ENCODE peak calls at places on chromosomes 7 and 10, in ten cellular contexts. One of them, this sample, is unnamed.
A peak's percentile ranks its signal among the peaks of the same experiment; 100 is the strongest.

GRCh38 chr7:142181211-142181610 is 69.7 kb downstream of the MGAM2 start:
- DNase-seq in iPS DF 6.9: no peak
- DNase-seq in heart right ventricle: no peak
- DNase-seq in ovary: no peak
- DNase-seq in CD8-positive, alpha-beta memory T cell: no peak
- DNase-seq in IMR-90: no peak
- DNase-seq in kidney: no peak
- DNase-seq in tibial nerve: no peak
- DNase-seq in A549: no peak
- DNase-seq in aorta: no peak
- DNase-seq in this sample: no peak

GRCh38 chr10:98349508-98349922 is 65.5 kb downstream of the PYROXD2 start:
- DNase-seq in aorta: peak; percentile 72
- DNase-seq in tibial nerve: peak; percentile 40
- DNase-seq in CD8-positive, alpha-beta memory T cell: no peak
- DNase-seq in heart right ventricle: peak; percentile 54
- DNase-seq in IMR-90: peak; percentile 99
- DNase-seq in ovary: peak; percentile 29
- DNase-seq in kidney: peak; percentile 78
- DNase-seq in A549: no peak
- DNase-seq in iPS DF 6.9: no peak
- DNase-seq in this sample: peak; percentile 76

GRCh38 chr10:35768731-35769130 is 126.6 kb upstream of the FZD8 start:
- DNase-seq in kidney: no peak
- DNase-seq in CD8-positive, alpha-beta memory T cell: no peak
- DNase-seq in heart right ventricle: no peak
- DNase-seq in tibial nerve: no peak
- DNase-seq in ovary: no peak
- DNase-seq in A549: no peak
- DNase-seq in aorta: no peak
- DNase-seq in IMR-90: no peak
- DNase-seq in iPS DF 6.9: no peak
- DNase-seq in this sample: no peak

GRCh38 chr10:128914681-128915080 is 552.4 kb upstream of the MGMT start:
- DNase-seq in IMR-90: no peak
- DNase-seq in ovary: no peak
- DNase-seq in heart right ventricle: no peak
- DNase-seq in A549: no peak
- DNase-seq in tibial nerve: peak; percentile 36
- DNase-seq in iPS DF 6.9: no peak
- DNase-seq in kidney: no peak
- DNase-seq in CD8-positive, alpha-beta memory T cell: no peak
- DNase-seq in aorta: no peak
- DNase-seq in this sample: no peak

GRCh38 chr7:27689045-27689877 is 26.6 kb upstream of the HIBADH start:
- DNase-seq in A549: no peak
- DNase-seq in aorta: no peak
- DNase-seq in tibial nerve: no peak
- DNase-seq in IMR-90: peak; percentile 31
- DNase-seq in heart right ventricle: no peak
- DNase-seq in CD8-positive, alpha-beta memory T cell: no peak
- DNase-seq in iPS DF 6.9: peak; percentile 52
- DNase-seq in kidney: no peak
- DNase-seq in ovary: no peak
- DNase-seq in this sample: no peak

GRCh38 chr10:61923210-61924024 is 21.9 kb downstream of the ARID5B start:
- DNase-seq in A549: no peak
- DNase-seq in aorta: no peak
- DNase-seq in iPS DF 6.9: no peak
- DNase-seq in kidney: no peak
- DNase-seq in heart right ventricle: no peak
- DNase-seq in tibial nerve: no peak
- DNase-seq in ovary: no peak
- DNase-seq in CD8-positive, alpha-beta memory T cell: no peak
- DNase-seq in IMR-90: peak; percentile 94
- DNase-seq in this sample: no peak

GRCh38 chr10:97450828-97451227 is 4.9 kb downstream of the ZDHHC16 start:
- DNase-seq in tibial nerve: no peak
- DNase-seq in kidney: no peak
- DNase-seq in CD8-positive, alpha-beta memory T cell: no peak
- DNase-seq in heart right ventricle: no peak
- DNase-seq in aorta: no peak
- DNase-seq in IMR-90: no peak
- DNase-seq in iPS DF 6.9: no peak
- DNase-seq in A549: no peak
- DNase-seq in ovary: no peak
- DNase-seq in this sample: no peak

GRCh38 chr10:11615396-11615795 is 3.9 kb upstream of the USP6NL start:
- DNase-seq in A549: no peak
- DNase-seq in iPS DF 6.9: no peak
- DNase-seq in CD8-positive, alpha-beta memory T cell: no peak
- DNase-seq in heart right ventricle: no peak
- DNase-seq in aorta: no peak
- DNase-seq in kidney: no peak
- DNase-seq in tibial nerve: no peak
- DNase-seq in ovary: no peak
- DNase-seq in IMR-90: no peak
- DNase-seq in this sample: no peak

GRCh38 chr7:112453505-112454171 is 3.4 kb downstream of the IFRD1 start:
- DNase-seq in IMR-90: peak; percentile 83
- DNase-seq in aorta: no peak
- DNase-seq in ovary: no peak
- DNase-seq in tibial nerve: no peak
- DNase-seq in iPS DF 6.9: no peak
- DNase-seq in CD8-positive, alpha-beta memory T cell: no peak
- DNase-seq in A549: no peak
- DNase-seq in kidney: no peak
- DNase-seq in heart right ventricle: no peak
- DNase-seq in this sample: no peak

GRCh38 chr7:159031135-159031701 is 113.4 kb downstream of the VIPR2 start:
- DNase-seq in A549: no peak
- DNase-seq in aorta: peak; percentile 85
- DNase-seq in tibial nerve: peak; percentile 6
- DNase-seq in IMR-90: no peak
- DNase-seq in ovary: peak; percentile 68
- DNase-seq in CD8-positive, alpha-beta memory T cell: no peak
- DNase-seq in iPS DF 6.9: no peak
- DNase-seq in heart right ventricle: peak; percentile 76
- DNase-seq in kidney: peak; percentile 95
- DNase-seq in this sample: peak; percentile 96

GRCh38 chr7:21318916-21319270 is 109.0 kb upstream of the SP4 start:
- DNase-seq in A549: no peak
- DNase-seq in IMR-90: no peak
- DNase-seq in tibial nerve: no peak
- DNase-seq in ovary: no peak
- DNase-seq in heart right ventricle: no peak
- DNase-seq in iPS DF 6.9: no peak
- DNase-seq in aorta: no peak
- DNase-seq in kidney: no peak
- DNase-seq in CD8-positive, alpha-beta memory T cell: no peak
- DNase-seq in this sample: no peak

GRCh38 chr10:24544776-24545175 is 178.9 kb downstream of the ARHGAP21 start:
- DNase-seq in kidney: no peak
- DNase-seq in CD8-positive, alpha-beta memory T cell: no peak
- DNase-seq in IMR-90: no peak
- DNase-seq in A549: no peak
- DNase-seq in heart right ventricle: no peak
- DNase-seq in ovary: no peak
- DNase-seq in iPS DF 6.9: no peak
- DNase-seq in aorta: no peak
- DNase-seq in tibial nerve: no peak
- DNase-seq in this sample: no peak

GRCh38 chr7:70512719-70513118 is 619.2 kb upstream of the GALNT17 start:
- DNase-seq in heart right ventricle: no peak
- DNase-seq in aorta: no peak
- DNase-seq in IMR-90: no peak
- DNase-seq in A549: no peak
- DNase-seq in iPS DF 6.9: no peak
- DNase-seq in ovary: no peak
- DNase-seq in tibial nerve: no peak
- DNase-seq in CD8-positive, alpha-beta memory T cell: no peak
- DNase-seq in kidney: no peak
- DNase-seq in this sample: no peak

GRCh38 chr10:98446121-98446655 is 547 bp downstream of the HPS1 start:
- DNase-seq in tibial nerve: peak; percentile 21
- DNase-seq in A549: peak; percentile 36
- DNase-seq in aorta: peak; percentile 73
- DNase-seq in IMR-90: peak; percentile 21
- DNase-seq in ovary: peak; percentile 46
- DNase-seq in heart right ventricle: no peak
- DNase-seq in iPS DF 6.9: no peak
- DNase-seq in CD8-positive, alpha-beta memory T cell: peak; percentile 16
- DNase-seq in kidney: no peak
- DNase-seq in this sample: peak; percentile 50

GRCh38 chr7:158924956-158925355 is 68.6 kb downstream of the DYNC2I1 start:
- DNase-seq in tibial nerve: no peak
- DNase-seq in CD8-positive, alpha-beta memory T cell: no peak
- DNase-seq in aorta: no peak
- DNase-seq in heart right ventricle: no peak
- DNase-seq in A549: no peak
- DNase-seq in ovary: no peak
- DNase-seq in iPS DF 6.9: no peak
- DNase-seq in IMR-90: peak; percentile 56
- DNase-seq in kidney: no peak
- DNase-seq in this sample: no peak

GRCh38 chr7:100678291-100678984 is 4.9 kb downstream of the GNB2 start:
- DNase-seq in heart right ventricle: no peak
- DNase-seq in aorta: no peak
- DNase-seq in ovary: peak; percentile 45
- DNase-seq in iPS DF 6.9: no peak
- DNase-seq in A549: no peak
- DNase-seq in IMR-90: no peak
- DNase-seq in kidney: peak; percentile 79
- DNase-seq in tibial nerve: no peak
- DNase-seq in CD8-positive, alpha-beta memory T cell: no peak
- DNase-seq in this sample: no peak

GRCh38 chr7:33650828-33651227 is 254.5 kb upstream of the BMPER start:
- DNase-seq in heart right ventricle: no peak
- DNase-seq in A549: no peak
- DNase-seq in aorta: no peak
- DNase-seq in IMR-90: no peak
- DNase-seq in ovary: no peak
- DNase-seq in iPS DF 6.9: no peak
- DNase-seq in tibial nerve: no peak
- DNase-seq in CD8-positive, alpha-beta memory T cell: no peak
- DNase-seq in kidney: no peak
- DNase-seq in this sample: no peak

GRCh38 chr7:22730921-22731654 is 4.1 kb downstream of the IL6 start:
- DNase-seq in CD8-positive, alpha-beta memory T cell: no peak
- DNase-seq in IMR-90: peak; percentile 76
- DNase-seq in iPS DF 6.9: no peak
- DNase-seq in aorta: no peak
- DNase-seq in heart right ventricle: no peak
- DNase-seq in ovary: no peak
- DNase-seq in kidney: no peak
- DNase-seq in A549: no peak
- DNase-seq in tibial nerve: no peak
- DNase-seq in this sample: no peak
- H3K4me3 ChIP-seq in CD8-positive, alpha-beta memory T cell: no peak overlapping the region
- H3K4me3 ChIP-seq in IMR-90: no peak overlapping the region
- H3K4me3 ChIP-seq in iPS DF 6.9: no peak overlapping the region
- H3K4me3 ChIP-seq in aorta: no peak overlapping the region
- H3K4me3 ChIP-seq in heart right ventricle: no peak overlapping the region
- H3K4me3 ChIP-seq in ovary: no peak overlapping the region
- H3K4me3 ChIP-seq in kidney: no peak overlapping the region
- H3K4me3 ChIP-seq in A549: no peak overlapping the region
- H3K4me3 ChIP-seq in tibial nerve: no peak overlapping the region
- H3K4me3 ChIP-seq in this sample: peak overlapping the region; percentile 0

GRCh38 chr7:22863156-22863899 is 40.7 kb upstream of the TOMM7 start:
- DNase-seq in heart right ventricle: no peak
- DNase-seq in A549: no peak
- DNase-seq in tibial nerve: no peak
- DNase-seq in IMR-90: no peak
- DNase-seq in aorta: no peak
- DNase-seq in iPS DF 6.9: no peak
- DNase-seq in CD8-positive, alpha-beta memory T cell: no peak
- DNase-seq in kidney: no peak
- DNase-seq in ovary: no peak
- DNase-seq in this sample: no peak
- H3K4me1 ChIP-seq in heart right ventricle: peaks cover 44% of the 10 kb centered on the region
- H3K4me1 ChIP-seq in A549: peaks cover 27% of the 10 kb centered on the region
- H3K4me1 ChIP-seq in tibial nerve: peaks cover 49% of the 10 kb centered on the region
- H3K4me1 ChIP-seq in IMR-90: peaks cover 37% of the 10 kb centered on the region
- H3K4me1 ChIP-seq in aorta: no peaks in the 10 kb centered on the region
- H3K4me1 ChIP-seq in iPS DF 6.9: peaks cover 2% of the 10 kb centered on the region
- H3K4me1 ChIP-seq in CD8-positive, alpha-beta memory T cell: no peaks in the 10 kb centered on the region
- H3K4me1 ChIP-seq in kidney: peaks cover 4% of the 10 kb centered on the region
- H3K4me1 ChIP-seq in ovary: peaks cover 1% of the 10 kb centered on the region
- H3K4me1 ChIP-seq in this sample: no peaks in the 10 kb centered on the region

DNA sequence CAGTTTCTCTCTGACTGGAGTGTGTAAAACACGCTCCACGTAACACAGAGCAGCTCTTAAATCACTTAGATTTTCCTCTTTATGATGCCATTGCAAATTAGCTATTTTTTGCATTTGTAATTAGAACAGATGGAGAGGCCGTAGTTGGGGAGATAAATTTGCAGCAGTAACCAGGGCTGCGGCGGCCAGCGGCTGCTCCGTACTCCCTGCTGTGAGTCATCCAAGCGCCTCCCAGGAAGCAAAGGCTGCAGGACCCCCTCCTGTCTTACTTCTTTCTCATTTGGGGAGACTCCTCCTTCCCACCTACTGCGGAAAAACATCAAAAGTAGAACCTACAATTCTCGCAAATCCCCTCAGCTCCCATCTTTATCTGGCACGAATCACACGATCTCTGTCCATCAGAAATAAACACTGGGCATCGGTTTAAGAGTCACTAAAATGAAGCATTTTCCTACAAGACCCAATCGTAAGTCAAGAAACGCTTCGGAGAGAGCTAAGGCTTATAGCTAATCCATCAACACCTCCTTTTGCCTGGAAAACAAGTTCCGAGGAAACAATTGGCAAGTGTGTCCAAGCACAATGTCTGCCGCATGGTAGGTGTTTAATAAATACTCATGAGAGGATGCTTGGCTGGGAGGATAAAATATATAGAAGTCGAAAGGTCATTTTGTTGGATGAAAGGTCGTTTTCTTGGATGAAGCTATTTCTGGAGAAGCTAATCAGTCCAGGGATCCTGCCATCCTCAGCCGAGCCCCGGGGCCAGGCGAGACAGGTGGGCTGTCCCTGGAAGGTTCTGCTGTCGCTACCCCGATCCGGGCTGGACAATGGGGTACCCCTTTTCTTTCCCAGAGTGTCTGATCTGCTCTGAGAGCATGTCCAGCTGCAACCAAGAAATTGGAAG is 31.7 kb upstream of the MSRB2 start:
- DNase-seq in tibial nerve: no peak
- DNase-seq in CD8-positive, alpha-beta memory T cell: no peak
- DNase-seq in ovary: no peak
- DNase-seq in IMR-90: peak; percentile 8
- DNase-seq in iPS DF 6.9: no peak
- DNase-seq in aorta: no peak
- DNase-seq in heart right ventricle: no peak
- DNase-seq in A549: no peak
- DNase-seq in kidney: no peak
- DNase-seq in this sample: no peak
- H3K4me3 ChIP-seq in tibial nerve: no peak overlapping the region
- H3K4me3 ChIP-seq in CD8-positive, alpha-beta memory T cell: no peak overlapping the region
- H3K4me3 ChIP-seq in ovary: no peak overlapping the region
- H3K4me3 ChIP-seq in IMR-90: no peak overlapping the region
- H3K4me3 ChIP-seq in iPS DF 6.9: no peak overlapping the region
- H3K4me3 ChIP-seq in aorta: no peak overlapping the region
- H3K4me3 ChIP-seq in heart right ventricle: no peak overlapping the region
- H3K4me3 ChIP-seq in A549: no peak overlapping the region
- H3K4me3 ChIP-seq in kidney: no peak overlapping the region
- H3K4me3 ChIP-seq in this sample: no peak overlapping the region

GRCh38 chr10:96118604-96119450 is 11.3 kb upstream of the ZNF518A start:
- DNase-seq in heart right ventricle: no peak
- DNase-seq in ovary: no peak
- DNase-seq in kidney: no peak
- DNase-seq in CD8-positive, alpha-beta memory T cell: no peak
- DNase-seq in aorta: no peak
- DNase-seq in IMR-90: no peak
- DNase-seq in tibial nerve: no peak
- DNase-seq in iPS DF 6.9: no peak
- DNase-seq in A549: peak; percentile 72
- DNase-seq in this sample: no peak
- H3K4me1 ChIP-seq in heart right ventricle: no peaks in the 10 kb centered on the region
- H3K4me1 ChIP-seq in ovary: no peaks in the 10 kb centered on the region
- H3K4me1 ChIP-seq in kidney: no peaks in the 10 kb centered on the region
- H3K4me1 ChIP-seq in CD8-positive, alpha-beta memory T cell: no peaks in the 10 kb centered on the region
- H3K4me1 ChIP-seq in aorta: no peaks in the 10 kb centered on the region
- H3K4me1 ChIP-seq in IMR-90: no peaks in the 10 kb centered on the region
- H3K4me1 ChIP-seq in tibial nerve: no peaks in the 10 kb centered on the region
- H3K4me1 ChIP-seq in iPS DF 6.9: no peaks in the 10 kb centered on the region
- H3K4me1 ChIP-seq in A549: peaks cover 3% of the 10 kb centered on the region
- H3K4me1 ChIP-seq in this sample: no peaks in the 10 kb centered on the region